ENCODE peak calls at places on chromosomes 11 and 22, in six cellular contexts. L is stomach, F is K562, O is GM23338, K is endothelial cell of umbilical vein, C is sigmoid colon. D is an unnamed sample. For H3K36me3, the result is how much of the 10 kb centered on the place peaks cover.

GRCh38 chr11:69034123-69034522 is 14.6 kb upstream of the TPCN2 start:
- DNase-seq in L (no peak), C (no peak), F (no peak), K (no peak), O (no peak), D (no peak)

GRCh38 chr11:82978422-82979099 is 77.0 kb downstream of the DDIAS start:
- DNase-seq in L (no peak), K (no peak), C (no peak), O (no peak), F (no peak), D (no peak)

GRCh38 chr11:43574949-43575915 is 105.3 kb upstream of the HSD17B12 start:
- DNase-seq in K (peak), C (peak), O (peak), F (no peak), L (no peak), D (no peak)

GRCh38 chr11:126734752-126735151 is 265.8 kb downstream of the KIRREL3 start:
- DNase-seq in F (no peak), K (no peak), C (no peak), O (no peak), L (no peak), D (no peak)

GRCh38 chr11:76592961-76593360 is 77.6 kb downstream of the LRRC32 start:
- DNase-seq in K (no peak), O (no peak), L (no peak), C (no peak), F (no peak), D (peak)

GRCh38 chr11:117423046-117423575 is 95.5 kb downstream of the CEP164 start:
- DNase-seq in O (no peak), K (no peak), F (no peak), L (peak), C (peak), D (no peak)

GRCh38 chr11:122727101-122727929 is 71.8 kb downstream of the UBASH3B start:
- DNase-seq in O (no peak), L (no peak), K (peak), F (no peak), C (no peak), D (peak)

GRCh38 chr11:71190551-71190950 is 61.8 kb downstream of the SHANK2 start:
- DNase-seq in L (no peak), O (no peak), F (no peak), K (no peak), C (peak), D (no peak)

GRCh38 chr11:111528557-111528956 is 12.0 kb upstream of the LAYN start:
- DNase-seq in K (no peak), F (no peak), L (no peak), C (no peak), O (no peak), D (no peak)

GRCh38 chr22:29827091-29827490 is 11.0 kb downstream of the ASCC2 start:
- DNase-seq in F (peak), O (no peak), K (no peak), C (no peak), L (no peak), D (no peak)

GRCh38 chr22:20495861-20496681 is 476 bp upstream of the KLHL22 start:
- DNase-seq in C (peak), L (peak), F (peak), K (peak), O (peak), D (peak)

GRCh38 chr11:133065847-133066485 is 466.3 kb downstream of the OPCML start:
- DNase-seq in F (no peak), O (no peak), K (no peak), C (no peak), L (no peak), D (no peak)

GRCh38 chr11:79417069-79417920 is 23.5 kb downstream of the TENM4 start:
- DNase-seq in C (no peak), L (no peak), K (no peak), O (no peak), F (no peak), D (no peak)

GRCh38 chr22:38012604-38013072 is 28.3 kb upstream of the SOX10 start:
- DNase-seq in C (no peak), O (no peak), K (peak), F (no peak), L (no peak), D (no peak)

GRCh38 chr11:2305862-2306823 is 4.3 kb downstream of the TSPAN32 start:
- DNase-seq in C (peak), K (peak), O (no peak), L (peak), F (peak), D (peak)

GRCh38 chr11:86674965-86675364 is 2.5 kb upstream of the ME3 start:
- DNase-seq in C (no peak), L (no peak), K (peak), O (no peak), F (no peak), D (no peak)

GRCh38 chr11:117444256-117445096 is 116.8 kb downstream of the CEP164 start:
- DNase-seq in F (no peak), K (no peak), C (no peak), L (no peak), O (no peak), D (no peak)

GRCh38 chr11:126543691-126544090 is 188.2 kb downstream of the ST3GAL4 start:
- DNase-seq in L (no peak), K (no peak), O (no peak), C (no peak), F (no peak), D (no peak)

GRCh38 chr11:64868904-64869570 is 9.4 kb downstream of the EHD1 start:
- DNase-seq in F (no peak), L (no peak), O (no peak), K (peak), C (no peak), D (no peak)

GRCh38 chr11:80165763-80166162 is 724.9 kb upstream of the TENM4 start:
- DNase-seq in O (no peak), F (no peak), C (no peak), K (no peak), L (no peak), D (no peak)

DNA sequence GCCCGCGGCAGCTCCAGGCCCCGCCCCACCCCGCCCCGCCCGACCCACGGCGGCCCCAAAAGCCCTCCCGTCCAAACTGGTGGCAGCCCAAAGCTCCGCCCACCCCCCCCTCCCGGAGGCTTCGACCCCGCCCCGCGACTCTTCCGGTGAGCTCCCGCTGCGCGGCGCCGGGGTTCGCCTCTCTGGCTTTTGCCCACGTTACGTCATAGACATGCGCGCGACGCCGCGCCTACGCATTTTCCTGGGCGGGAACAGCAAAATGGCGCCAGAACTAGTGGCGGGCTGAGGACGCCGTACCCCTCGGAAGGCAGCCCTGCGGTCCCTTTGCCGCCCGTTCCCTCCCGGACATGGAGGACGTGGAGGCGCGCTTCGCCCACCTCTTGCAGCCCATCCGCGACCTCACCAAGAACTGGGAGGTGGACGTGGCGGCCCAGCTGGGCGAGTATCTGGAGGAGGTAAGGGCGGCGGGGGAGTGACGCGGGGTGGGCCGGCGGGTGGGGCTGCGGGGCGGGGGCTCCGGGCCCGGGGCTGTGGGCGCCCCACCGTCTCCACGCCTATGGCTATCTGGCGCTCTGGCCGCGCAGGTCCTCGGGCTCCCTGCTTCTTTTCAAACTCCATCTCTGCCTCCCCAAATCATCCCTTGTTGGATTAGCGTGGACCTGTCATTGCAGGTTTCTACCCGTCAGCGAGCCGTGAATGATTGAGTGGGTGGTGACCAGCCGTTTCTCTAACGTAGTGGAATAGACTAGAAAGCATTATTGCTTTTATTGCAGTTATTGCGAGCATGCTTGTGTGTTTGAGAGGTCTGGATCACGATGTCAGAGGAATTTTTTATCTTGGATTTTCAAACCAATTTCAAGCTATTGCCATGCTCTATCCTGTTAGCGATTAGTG is at the start of gene NCAPH2:
- DNase-seq in F (peak), K (peak), O (peak), L (peak), C (peak), D (peak)
- H3K36me3 ChIP-seq in F (under half), K (under half), O (under half), L (under half), C (under half), D (under half)

GRCh38 chr22:47460870-47461269 is 698.4 kb downstream of the TBC1D22A start:
- DNase-seq in L (no peak), O (no peak), F (no peak), C (no peak), K (no peak), D (no peak)
- TF ChIP-seq POLR2AphosphoS5 in L (no peak), O (no peak), F (no peak), C (no peak), K (no peak), D (no peak)

GRCh38 chr22:45200862-45201511 is 37.3 kb downstream of the NUP50 start:
- DNase-seq in K (no peak), L (no peak), F (no peak), C (peak), O (no peak), D (no peak)
- H3K36me3 ChIP-seq in K (under half), L (half or more), F (under half), C (under half), O (under half), D (under half)

GRCh38 chr11:61912530-61912898 is 4.9 kb downstream of the RAB3IL1 start:
- DNase-seq in L (no peak), O (no peak), F (no peak), C (peak), K (no peak), D (no peak)
- TF ChIP-seq POLR2AphosphoS5 in L (no peak), O (no peak), F (no peak), C (peak), K (no peak), D (no peak)